ENCODE peak calls at places on chromosomes 12 and 14, in five cellular contexts. C is body of pancreas, I is hippocampal formation, P is epithelial cell of esophagus, L is non-pigmented ciliary epithelial cell. J is an unnamed sample.

GRCh38 chr14:49249022-49249421 is 337.2 kb downstream of the RPS29 start:
- DNase-seq in C (no peak), I (no peak), P (peak), L (no peak), J (no peak)

GRCh38 chr14:75982724-75983358 is 1.0 kb upstream of the TGFB3 start:
- DNase-seq in C (peak), I (peak), P (peak), L (no peak), J (no peak)

GRCh38 chr14:64541261-64541970 is 875 bp downstream of the HSPA2 start:
- DNase-seq in C (peak), I (peak), P (no peak), L (no peak), J (no peak)

GRCh38 chr12:272942-273906 is 10.6 kb upstream of the SLC6A13 start:
- DNase-seq in C (no peak), I (no peak), P (peak), L (no peak), J (no peak)

GRCh38 chr12:70459786-70460185 is 93.7 kb downstream of the KCNMB4 start:
- DNase-seq in C (no peak), I (no peak), P (no peak), L (no peak), J (no peak)

GRCh38 chr12:11787437-11787836 is 138.0 kb downstream of the ETV6 start:
- DNase-seq in C (no peak), I (no peak), P (no peak), L (no peak), J (no peak)

GRCh38 chr12:79935624-79936040 is 735 bp upstream of the PPP1R12A start:
- DNase-seq in C (no peak), I (no peak), P (peak), L (no peak), J (no peak)

GRCh38 chr12:109436181-109436546 is 40.9 kb downstream of the KCTD10 start:
- DNase-seq in C (no peak), I (no peak), P (no peak), L (no peak), J (no peak)

GRCh38 chr12:50901685-50902113 is 50.6 kb upstream of the HIGD1C start:
- DNase-seq in C (no peak), I (no peak), P (no peak), L (no peak), J (no peak)

GRCh38 chr12:11877869-11878780 is 192.6 kb upstream of the BCL2L14 start:
- DNase-seq in C (peak), I (no peak), P (peak), L (peak), J (no peak)

GRCh38 chr12:13049816-13050215 is 5.6 kb downstream of the FAM234B start:
- DNase-seq in C (no peak), I (no peak), P (no peak), L (no peak), J (no peak)

GRCh38 chr12:2498961-2499500 is 295.7 kb upstream of the FKBP4 start:
- DNase-seq in C (no peak), I (no peak), P (no peak), L (no peak), J (no peak)

GRCh38 chr12:76091245-76091757 is 6.8 kb upstream of the NAP1L1 start:
- DNase-seq in C (no peak), I (no peak), P (no peak), L (no peak), J (no peak)

GRCh38 chr12:46900734-46901463 is 75.1 kb upstream of the SLC38A4 start:
- DNase-seq in C (no peak), I (no peak), P (no peak), L (no peak), J (no peak)

GRCh38 chr12:27292718-27293117 is 39.9 kb upstream of the BMAL2 start:
- DNase-seq in C (no peak), I (no peak), P (no peak), L (no peak), J (no peak)

GRCh38 chr12:122979001-122979907 is 1.2 kb upstream of the ARL6IP4 start:
- DNase-seq in C (no peak), I (no peak), P (no peak), L (no peak), J (no peak)

GRCh38 chr14:86838363-86838762 is 1154.6 kb downstream of the GALC start:
- DNase-seq in C (no peak), I (no peak), P (peak), L (no peak), J (no peak)

GRCh38 chr14:103142031-103142430 is 18.8 kb downstream of the TNFAIP2 start:
- DNase-seq in C (no peak), I (no peak), P (no peak), L (no peak), J (no peak)

GRCh38 chr14:65864993-65865392 is 452.5 kb downstream of the FUT8 start:
- DNase-seq in C (no peak), I (no peak), P (no peak), L (no peak), J (no peak)

GRCh38 chr12:47903927-47904646 is 707 bp downstream of the VDR start:
- DNase-seq in C (peak), I (no peak), P (peak), L (peak), J (no peak)

GRCh38 chr14:21454843-21455550 is 926 bp downstream of the CHD8 start:
- DNase-seq in C (no peak), I (no peak), P (no peak), L (no peak), J (no peak)

GRCh38 chr12:6620137-6620884 is 13.1 kb upstream of the CHD4 start:
- DNase-seq in C (peak), I (no peak), P (peak), L (no peak), J (no peak)

GRCh38 chr14:55129428-55130193 is 559 bp downstream of the LGALS3 start:
- DNase-seq in C (peak), I (no peak), P (peak), L (no peak), J (no peak)

GRCh38 chr12:49909826-49910225 is 6.1 kb upstream of the FAIM2 start:
- DNase-seq in C (no peak), I (no peak), P (peak), L (no peak), J (no peak)

GRCh38 chr12:64826234-64826633 is 1.8 kb downstream of the TBC1D30 start:
- DNase-seq in C (peak), I (no peak), P (peak), L (peak), J (no peak)

GRCh38 chr12:10617868-10618267 is 4.5 kb upstream of the MAGOHB start:
- DNase-seq in C (no peak), I (no peak), P (no peak), L (no peak), J (no peak)

GRCh38 chr12:131683266-131684014 is 27.4 kb upstream of the SFSWAP start:
- DNase-seq in C (no peak), I (no peak), P (no peak), L (no peak), J (no peak)

GRCh38 chr12:93022603-93023340 is 93.7 kb upstream of the EEA1 start:
- DNase-seq in C (no peak), I (no peak), P (no peak), L (no peak), J (no peak)

GRCh38 chr14:73759714-73760597 is 45.8 kb upstream of the PNMA1 start:
- DNase-seq in C (peak), I (peak), P (peak), L (peak), J (peak)

GRCh38 chr14:80200093-80200492 is 11.2 kb downstream of the DIO2 start:
- DNase-seq in C (no peak), I (no peak), P (no peak), L (no peak), J (no peak)

GRCh38 chr14:64865992-64866391 is 13.7 kb downstream of the SPTB start:
- DNase-seq in C (no peak), I (no peak), P (no peak), L (no peak), J (no peak)

GRCh38 chr14:83147006-83147405 is 1613.4 kb upstream of the SEL1L start:
- DNase-seq in C (no peak), I (no peak), P (no peak), L (no peak), J (no peak)

GRCh38 chr14:51382506-51382905 is 142.5 kb downstream of the TMX1 start:
- DNase-seq in C (no peak), I (no peak), P (peak), L (no peak), J (peak)

GRCh38 chr12:108675792-108676191 is 42.1 kb upstream of the SELPLG start:
- DNase-seq in C (no peak), I (no peak), P (no peak), L (no peak), J (no peak)

GRCh38 chr14:36019126-36019525 is 157.4 kb downstream of the PTCSC3 start:
- DNase-seq in C (no peak), I (no peak), P (no peak), L (no peak), J (no peak)

GRCh38 chr12:63955831-63956685 is 111.6 kb downstream of the SRGAP1 start:
- DNase-seq in C (peak), I (no peak), P (peak), L (peak), J (no peak)